ENCODE peak calls at places on chromosomes 16 and 17, in six cellular contexts. One of them, this sample, is unnamed.

GRCh38 chr17:4565209-4566141 is 5.1 kb upstream of the GGT6 start:
- DNase-seq in adrenal gland: peak; percentile 87
- DNase-seq in neural crest cell: peak; percentile 59
- DNase-seq in iPS DF 19.7: peak; percentile 83
- DNase-seq in HepG2: peak; percentile 83
- DNase-seq in heart left ventricle: peak; percentile 67
- DNase-seq in this sample: peak; percentile 77

GRCh38 chr17:39270923-39271322 is 45.2 kb upstream of the STAC2 start:
- DNase-seq in HepG2: no peak
- DNase-seq in heart left ventricle: no peak
- DNase-seq in iPS DF 19.7: no peak
- DNase-seq in neural crest cell: no peak
- DNase-seq in adrenal gland: no peak
- DNase-seq in this sample: no peak

GRCh38 chr17:12389421-12389820 is 276.3 kb upstream of the MYOCD start:
- DNase-seq in heart left ventricle: no peak
- DNase-seq in HepG2: no peak
- DNase-seq in adrenal gland: no peak
- DNase-seq in iPS DF 19.7: no peak
- DNase-seq in neural crest cell: no peak
- DNase-seq in this sample: no peak

GRCh38 chr17:46764709-46765401 is 53.6 kb downstream of the WNT3 start:
- DNase-seq in adrenal gland: peak; percentile 77
- DNase-seq in iPS DF 19.7: no peak
- DNase-seq in heart left ventricle: peak; percentile 83
- DNase-seq in neural crest cell: no peak
- DNase-seq in HepG2: no peak
- DNase-seq in this sample: no peak

GRCh38 chr17:50360716-50361115 is 12.3 kb downstream of the MRPL27 start:
- DNase-seq in adrenal gland: peak; percentile 49
- DNase-seq in heart left ventricle: no peak
- DNase-seq in HepG2: no peak
- DNase-seq in neural crest cell: no peak
- DNase-seq in iPS DF 19.7: no peak
- DNase-seq in this sample: no peak

GRCh38 chr17:59853168-59853918 is 39.4 kb downstream of the TUBD1 start:
- DNase-seq in iPS DF 19.7: peak; percentile 75
- DNase-seq in neural crest cell: peak; percentile 11
- DNase-seq in adrenal gland: peak; percentile 58
- DNase-seq in heart left ventricle: no peak
- DNase-seq in HepG2: peak; percentile 99
- DNase-seq in this sample: peak; percentile 83

GRCh38 chr16:75764154-75764768 is 38.0 kb upstream of the CPHXL start:
- DNase-seq in adrenal gland: peak; percentile 81
- DNase-seq in iPS DF 19.7: peak; percentile 5
- DNase-seq in neural crest cell: peak; percentile 47
- DNase-seq in heart left ventricle: no peak
- DNase-seq in HepG2: peak; percentile 69
- DNase-seq in this sample: peak; percentile 61

GRCh38 chr16:90057738-90058173 is 19.4 kb downstream of the PRDM7 start:
- DNase-seq in heart left ventricle: no peak
- DNase-seq in neural crest cell: no peak
- DNase-seq in adrenal gland: no peak
- DNase-seq in iPS DF 19.7: no peak
- DNase-seq in HepG2: peak; percentile 71
- DNase-seq in this sample: no peak

GRCh38 chr16:88977028-88977844 is at the start of gene CBFA2T3:
- DNase-seq in HepG2: no peak
- DNase-seq in iPS DF 19.7: no peak
- DNase-seq in adrenal gland: peak; percentile 83
- DNase-seq in heart left ventricle: peak; percentile 83
- DNase-seq in neural crest cell: peak; percentile 32
- DNase-seq in this sample: peak; percentile 79

GRCh38 chr17:17874478-17874877 is 37.7 kb upstream of the SREBF1 start:
- DNase-seq in adrenal gland: no peak
- DNase-seq in HepG2: no peak
- DNase-seq in iPS DF 19.7: no peak
- DNase-seq in heart left ventricle: peak; percentile 62
- DNase-seq in neural crest cell: no peak
- DNase-seq in this sample: no peak

GRCh38 chr17:37025847-37026533 is 77.2 kb downstream of the AATF start:
- DNase-seq in neural crest cell: no peak
- DNase-seq in iPS DF 19.7: no peak
- DNase-seq in heart left ventricle: no peak
- DNase-seq in adrenal gland: no peak
- DNase-seq in HepG2: no peak
- DNase-seq in this sample: no peak

GRCh38 chr17:60073621-60074020 is 5.1 kb downstream of the HEATR6 start:
- DNase-seq in neural crest cell: no peak
- DNase-seq in iPS DF 19.7: no peak
- DNase-seq in HepG2: no peak
- DNase-seq in adrenal gland: no peak
- DNase-seq in heart left ventricle: no peak
- DNase-seq in this sample: no peak

GRCh38 chr16:567362-568256 is 804 bp downstream of the NHLRC4 start:
- DNase-seq in neural crest cell: no peak
- DNase-seq in HepG2: no peak
- DNase-seq in heart left ventricle: no peak
- DNase-seq in iPS DF 19.7: no peak
- DNase-seq in adrenal gland: no peak
- DNase-seq in this sample: no peak

GRCh38 chr17:73879987-73880386 is 235.7 kb upstream of the SDK2 start:
- DNase-seq in iPS DF 19.7: no peak
- DNase-seq in neural crest cell: no peak
- DNase-seq in HepG2: no peak
- DNase-seq in adrenal gland: no peak
- DNase-seq in heart left ventricle: no peak
- DNase-seq in this sample: no peak

This sample was measured in transverse colon.